ENCODE peak calls at places on chromosomes 2 and 18, in six cellular contexts. L is H1, M is IMR-90, C is H9, W is mesenchymal stem cell, I is trophoblast cell. K is an unnamed sample.

GRCh38 chr2:134491796-134492441 is 226.9 kb downstream of the TMEM163 start:
- DNase-seq in M (no peak), C (no peak), L (no peak), I (peak; percentile 38), W (no peak), K (no peak)

GRCh38 chr2:60735496-60736250 is 20.4 kb upstream of the PAPOLG start:
- DNase-seq in L (peak; percentile 78), C (peak; percentile 69), M (no peak), W (no peak), I (peak; percentile 24), K (peak; percentile 8)

GRCh38 chr18:79200546-79201268 is 131.5 kb downstream of the ATP9B start:
- DNase-seq in L (no peak), M (peak; percentile 25), I (peak; percentile 37), W (peak; percentile 25), C (peak; percentile 85), K (peak; percentile 30)

GRCh38 chr18:2027026-2027425 is 544.3 kb downstream of the METTL4 start:
- DNase-seq in M (no peak), W (no peak), C (no peak), I (no peak), L (no peak), K (no peak)

GRCh38 chr18:76496200-76496890 is 1.3 kb upstream of the ZNF516 start:
- DNase-seq in W (peak; percentile 79), I (peak; percentile 25), L (peak; percentile 80), C (peak; percentile 76), M (peak; percentile 74), K (peak; percentile 70)

GRCh38 chr2:69177063-69177771 is 164.2 kb downstream of the ANTXR1 start:
- DNase-seq in C (peak; percentile 70), L (peak; percentile 49), M (peak; percentile 96), W (peak; percentile 100), I (peak; percentile 94), K (no peak)

GRCh38 chr2:32553829-32554432 is 73.9 kb upstream of the TTC27 start:
- DNase-seq in C (no peak), I (peak; percentile 64), L (no peak), W (peak; percentile 66), M (peak; percentile 61), K (peak; percentile 3)

GRCh38 chr2:198127627-198128026 is 323.2 kb downstream of the PLCL1 start:
- DNase-seq in C (peak; percentile 38), M (peak; percentile 71), W (peak; percentile 58), L (no peak), I (peak; percentile 68), K (peak; percentile 29)

GRCh38 chr2:152255918-152256317 is 79.1 kb upstream of the FMNL2 start:
- DNase-seq in I (no peak), C (no peak), W (no peak), M (no peak), L (no peak), K (no peak)

GRCh38 chr2:195664528-195664927 is 7.5 kb downstream of the SLC39A10 start:
- DNase-seq in I (no peak), C (no peak), L (no peak), W (no peak), M (peak; percentile 41), K (no peak)

GRCh38 chr2:229410312-229410711 is 139.2 kb upstream of the PID1 start:
- DNase-seq in I (no peak), C (no peak), M (no peak), L (no peak), W (no peak), K (no peak)
- H2BK5ac ChIP-seq in I (no peak overlapping the region), C (no peak overlapping the region), M (peak overlapping the region; percentile 5), L (peak overlapping the region; percentile 53), W (no peak overlapping the region), K (no peak overlapping the region)

DNA sequence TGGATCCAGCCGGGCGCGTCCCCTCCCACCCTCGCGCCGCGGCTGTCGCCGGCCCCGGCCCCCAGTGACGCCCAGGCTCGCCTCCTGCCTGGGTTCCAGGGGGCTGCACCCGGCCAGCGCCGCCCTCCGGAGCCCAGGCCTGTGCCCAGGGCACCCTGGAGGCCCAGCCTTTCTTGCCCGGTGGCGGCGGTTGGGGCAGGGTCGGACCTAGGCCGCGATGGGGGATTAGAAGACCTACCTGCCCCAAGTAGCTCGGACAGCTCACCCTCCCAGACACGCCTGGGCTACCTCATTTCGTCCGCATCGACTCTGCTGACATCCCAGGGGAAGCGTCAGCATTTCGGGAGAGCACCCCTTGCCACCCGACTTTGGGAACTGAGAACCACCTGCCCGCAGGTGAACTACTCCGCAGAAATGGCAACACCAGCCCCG is 727 bp upstream of the ARL4C start:
- DNase-seq in W (no peak), I (no peak), M (no peak), C (peak; percentile 52), L (no peak), K (no peak)
- H2AFZ ChIP-seq in W (no peak overlapping the region), I (peak overlapping the region; percentile 87), M (peak overlapping the region; percentile 81), C (no peak overlapping the region), L (peak overlapping the region; percentile 27), K (peak overlapping the region; percentile 86)

GRCh38 chr2:234996041-234996440 is 44.2 kb downstream of the SH3BP4 start:
- DNase-seq in W (no peak), L (no peak), M (no peak), I (no peak), C (no peak), K (no peak)
- H3K18ac ChIP-seq in W (peak overlapping the region; percentile 80), L (peak overlapping the region; percentile 9), M (peak overlapping the region; percentile 55), I (no peak overlapping the region), C (peak overlapping the region; percentile 65), K (no peak overlapping the region)

GRCh38 chr18:9104244-9104901 is 1.9 kb downstream of the NDUFV2 start:
- DNase-seq in W (no peak), I (no peak), C (no peak), M (no peak), L (no peak), K (no peak)

GRCh38 chr18:9100796-9101195 is 1.7 kb upstream of the NDUFV2 start:
- DNase-seq in W (no peak), C (no peak), I (peak; percentile 91), M (no peak), L (no peak), K (no peak)

GRCh38 chr18:9103488-9103887 is 989 bp downstream of the NDUFV2 start:
- DNase-seq in L (no peak), C (no peak), M (peak; percentile 49), I (peak; percentile 25), W (peak; percentile 54), K (no peak)

GRCh38 chr18:9101730-9102390 is 639 bp upstream of the NDUFV2 start:
- DNase-seq in C (no peak), I (peak; percentile 87), L (no peak), W (peak; percentile 85), M (peak; percentile 86), K (no peak)

GRCh38 chr18:9102391-9103216 is at the start of gene NDUFV2:
- DNase-seq in L (peak; percentile 98), W (peak; percentile 95), C (peak; percentile 96), M (peak; percentile 93), I (peak; percentile 98), K (peak; percentile 92)
- H2BK5ac ChIP-seq in L (peak within 1 kb of the TSS; percentile 79), W (no peak within 1 kb of the TSS), C (peak within 1 kb of the TSS; percentile 79), M (peak within 1 kb of the TSS; percentile 98), I (peak within 1 kb of the TSS; percentile 86), K (no peak within 1 kb of the TSS)

GRCh38 chr18:48938827-48939367 is 11.9 kb downstream of the SMAD7 start:
- DNase-seq in W (peak; percentile 43), C (no peak), I (no peak), L (no peak), M (no peak), K (no peak)

GRCh38 chr18:48940854-48941531 is 9.8 kb downstream of the SMAD7 start:
- DNase-seq in L (no peak), I (no peak), W (peak; percentile 53), M (peak; percentile 45), C (no peak), K (no peak)

GRCh38 chr18:48937869-48938750 is 12.7 kb downstream of the SMAD7 start:
- DNase-seq in L (no peak), M (no peak), C (no peak), W (no peak), I (no peak), K (no peak)

GRCh38 chr18:48941672-48942071 is 9.1 kb downstream of the SMAD7 start:
- DNase-seq in C (no peak), M (no peak), L (no peak), I (no peak), W (no peak), K (no peak)

GRCh38 chr18:48939368-48940097 is 11.2 kb downstream of the SMAD7 start:
- DNase-seq in L (no peak), M (no peak), W (peak; percentile 40), I (no peak), C (peak; percentile 57), K (no peak)
- H2AFZ ChIP-seq in L (no peak overlapping the region), M (peak overlapping the region; percentile 71), W (no peak overlapping the region), I (no peak overlapping the region), C (no peak overlapping the region), K (peak overlapping the region; percentile 73)

GRCh38 chr2:46014911-46015654 is 282.1 kb upstream of the EPAS1 start:
- DNase-seq in I (no peak), C (peak; percentile 66), L (peak; percentile 47), W (peak; percentile 39), M (no peak), K (no peak)
- H3K18ac ChIP-seq in I (peak overlapping the region; percentile 73), C (no peak overlapping the region), L (peak overlapping the region; percentile 72), W (peak overlapping the region; percentile 43), M (peak overlapping the region; percentile 45), K (no peak overlapping the region)